ENCODE peak calls at places on chromosomes 2 and 18, in nine cellular contexts. X is body of pancreas; E is A549; F is psoas muscle; I is IMR-90; P is tibial artery; O is lower lobe of right lung; S is fibroblast of the aortic adventitia; C is CD8-positive, alpha-beta T cell. B is an unnamed sample.

GRCh38 chr18:58112174-58112573 is 68.1 kb downstream of the NEDD4L start:
- DNase-seq in X (no peak), E (no peak), F (no peak), I (no peak), P (no peak), O (no peak), S (no peak), C (no peak), B (no peak)

GRCh38 chr2:77190721-77191346 is 331.3 kb downstream of the LRRTM4 start:
- DNase-seq in X (no peak), E (no peak), F (no peak), I (no peak), P (no peak), O (no peak), S (no peak), C (no peak), B (no peak)

GRCh38 chr18:58135170-58135569 is 91.1 kb downstream of the NEDD4L start:
- DNase-seq in X (no peak), E (no peak), F (no peak), I (peak; percentile 95), P (no peak), O (no peak), S (peak; percentile 38), C (no peak), B (no peak)

GRCh38 chr18:5142859-5143258 is 54.2 kb downstream of the AKAIN1 start:
- DNase-seq in X (no peak), E (no peak), F (no peak), I (no peak), P (no peak), O (no peak), S (no peak), C (no peak), B (peak; percentile 3)

GRCh38 chr2:233259745-233260144 is 8.3 kb downstream of the ATG16L1 start:
- DNase-seq in X (no peak), E (no peak), F (no peak), I (peak; percentile 52), P (no peak), O (no peak), S (no peak), C (no peak), B (no peak)

GRCh38 chr2:96841707-96842495 is 1.9 kb downstream of the ANKRD23 start:
- DNase-seq in X (no peak), E (no peak), F (peak; percentile 63), I (no peak), P (no peak), O (no peak), S (no peak), C (no peak), B (no peak)

GRCh38 chr2:8761529-8762164 is 75.8 kb downstream of the KIDINS220 start:
- DNase-seq in X (no peak), E (peak; percentile 56), F (no peak), I (peak; percentile 60), P (no peak), O (no peak), S (peak; percentile 66), C (no peak), B (no peak)

GRCh38 chr18:33805592-33805991 is 227.6 kb downstream of the ASXL3 start:
- DNase-seq in X (no peak), E (no peak), F (no peak), I (no peak), P (no peak), O (no peak), S (no peak), C (no peak), B (no peak)

GRCh38 chr2:30165050-30165520 is 18.3 kb downstream of the YPEL5 start:
- DNase-seq in X (peak; percentile 82), E (peak; percentile 96), F (no peak), I (peak; percentile 93), P (no peak), O (no peak), S (peak; percentile 93), C (no peak), B (peak; percentile 92)

DNA sequence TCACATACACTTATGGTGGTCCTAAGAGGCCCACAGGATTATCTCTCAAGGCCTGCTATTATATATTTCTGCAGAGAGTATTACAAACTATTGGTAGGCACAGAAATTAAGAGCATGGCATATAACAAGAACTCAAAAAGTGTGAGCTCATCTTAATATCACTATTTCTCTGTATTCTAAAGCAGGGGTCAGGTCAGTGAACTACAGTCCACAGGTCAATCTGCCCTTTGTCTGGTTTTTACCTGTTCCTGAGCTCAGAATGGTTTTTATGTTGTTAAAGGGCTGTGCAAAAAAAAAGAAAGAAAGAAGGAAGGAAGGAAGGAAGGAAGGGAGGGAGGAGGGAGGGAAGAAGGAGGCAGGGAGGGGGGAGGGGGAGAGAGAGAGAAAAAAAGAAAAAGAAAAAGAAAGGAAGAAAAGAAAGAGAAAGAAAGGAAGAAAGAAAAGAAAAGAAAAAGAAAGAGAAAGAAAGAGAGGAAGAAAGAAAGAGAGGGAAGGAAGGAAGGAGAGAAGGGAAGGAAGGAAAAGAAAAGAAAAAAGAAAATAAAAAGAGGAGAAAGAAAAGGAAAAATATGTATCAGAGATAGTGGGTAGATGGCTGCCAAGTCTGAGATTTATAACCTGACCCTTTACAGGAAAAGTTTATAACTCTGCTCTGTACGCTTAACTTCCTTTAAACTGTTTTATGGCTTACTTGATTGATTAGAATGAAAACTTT is 11.1 kb upstream of the SCYGR1 start:
- DNase-seq in X (no peak), E (no peak), F (no peak), I (no peak), P (no peak), O (no peak), S (no peak), C (no peak), B (no peak)
- H3K4me3 ChIP-seq in X (no peak overlapping the region), E (no peak overlapping the region), F (no peak overlapping the region), I (no peak overlapping the region), P (no peak overlapping the region), O (no peak overlapping the region), S (no peak overlapping the region), C (no peak overlapping the region), B (no peak overlapping the region)

GRCh38 chr18:12310762-12311161 is 2.7 kb downstream of the TUBB6 start:
- DNase-seq in X (no peak), E (no peak), F (peak; percentile 23), I (no peak), P (no peak), O (no peak), S (no peak), C (no peak), B (no peak)
- H3K4me3 ChIP-seq in X (no peak overlapping the region), E (no peak overlapping the region), F (no peak overlapping the region), I (peak overlapping the region; percentile 15), P (peak overlapping the region; percentile 88), O (no peak overlapping the region), S (peak overlapping the region; percentile 3), C (no peak overlapping the region), B (no peak overlapping the region)

GRCh38 chr2:237084444-237084843 is 1.2 kb upstream of the COPS8 start:
- DNase-seq in X (no peak), E (no peak), F (no peak), I (no peak), P (no peak), O (no peak), S (no peak), C (no peak), B (no peak)
- H3K4me3 ChIP-seq in X (no peak overlapping the region), E (peak overlapping the region; percentile 68), F (peak overlapping the region; percentile 89), I (no peak overlapping the region), P (peak overlapping the region; percentile 96), O (no peak overlapping the region), S (peak overlapping the region; percentile 92), C (no peak overlapping the region), B (peak overlapping the region; percentile 81)

GRCh38 chr2:104872866-104873688 is 19.2 kb downstream of the POU3F3 start:
- DNase-seq in X (peak; percentile 79), E (peak; percentile 74), F (no peak), I (peak; percentile 37), P (no peak), O (peak; percentile 69), S (peak; percentile 58), C (no peak), B (peak; percentile 72)

GRCh38 chr2:104870249-104870816 is 16.4 kb downstream of the POU3F3 start:
- DNase-seq in X (no peak), E (no peak), F (no peak), I (no peak), P (no peak), O (no peak), S (no peak), C (no peak), B (no peak)

GRCh38 chr2:104873689-104874054 is 19.8 kb downstream of the POU3F3 start:
- DNase-seq in X (no peak), E (no peak), F (no peak), I (no peak), P (no peak), O (no peak), S (no peak), C (no peak), B (no peak)

GRCh38 chr2:104872034-104872865 is 18.3 kb downstream of the POU3F3 start:
- DNase-seq in X (no peak), E (peak; percentile 13), F (no peak), I (no peak), P (no peak), O (no peak), S (no peak), C (no peak), B (peak; percentile 63)

GRCh38 chr2:104871566-104872033 is 17.7 kb downstream of the POU3F3 start:
- DNase-seq in X (no peak), E (no peak), F (no peak), I (no peak), P (no peak), O (no peak), S (no peak), C (no peak), B (peak; percentile 24)
- H3K4me3 ChIP-seq in X (no peak overlapping the region), E (no peak overlapping the region), F (no peak overlapping the region), I (no peak overlapping the region), P (no peak overlapping the region), O (no peak overlapping the region), S (no peak overlapping the region), C (no peak overlapping the region), B (peak overlapping the region; percentile 35)

GRCh38 chr2:126943612-126944011 is 44.9 kb downstream of the TEX51 start:
- DNase-seq in X (no peak), E (no peak), F (no peak), I (no peak), P (no peak), O (no peak), S (no peak), C (no peak), B (no peak)
- H3K4me3 ChIP-seq in X (no peak overlapping the region), E (no peak overlapping the region), F (no peak overlapping the region), I (no peak overlapping the region), P (no peak overlapping the region), O (no peak overlapping the region), S (no peak overlapping the region), C (no peak overlapping the region), B (no peak overlapping the region)

DNA sequence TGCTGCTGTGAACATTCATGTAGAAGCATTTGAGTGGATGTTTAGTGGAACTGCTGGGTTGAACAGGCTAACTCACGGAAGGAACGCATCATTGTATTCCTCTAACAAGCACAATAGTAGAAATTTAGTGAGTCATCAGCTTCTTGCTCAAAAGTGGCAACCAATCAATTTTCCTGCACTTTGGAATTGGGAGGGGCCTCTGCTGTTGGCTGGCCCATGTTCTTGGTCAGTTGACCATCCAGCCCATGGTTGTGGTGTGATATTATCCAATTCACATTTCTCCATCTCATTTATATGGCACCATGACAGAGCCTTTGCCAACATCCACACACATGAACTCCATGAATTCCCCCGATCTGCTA is 95.0 kb downstream of the TNFRSF11A start:
- DNase-seq in X (peak; percentile 33), E (peak; percentile 48), F (no peak), I (peak; percentile 34), P (no peak), O (no peak), S (peak; percentile 87), C (no peak), B (no peak)
- H3K4me3 ChIP-seq in X (no peak overlapping the region), E (no peak overlapping the region), F (peak overlapping the region; percentile 24), I (no peak overlapping the region), P (peak overlapping the region; percentile 22), O (peak overlapping the region; percentile 27), S (no peak overlapping the region), C (peak overlapping the region; percentile 37), B (no peak overlapping the region)

B was measured in HAP-1.